ENCODE peak calls at places on chromosomes 5 and 9, in five cellular contexts. One of them, this sample, is unnamed.

GRCh38 chr9:4700093-4700492 is 20.7 kb downstream of the CDC37L1 start:
- DNase-seq in T-helper 2 cell: no peak
- DNase-seq in cardiac muscle cell: peak; percentile 34
- DNase-seq in mucosa of descending colon: no peak
- DNase-seq in iPS-NIHi11: no peak
- DNase-seq in this sample: no peak

GRCh38 chr5:177430146-177430951 is 3.9 kb downstream of the GRK6 start:
- DNase-seq in T-helper 2 cell: no peak
- DNase-seq in cardiac muscle cell: no peak
- DNase-seq in mucosa of descending colon: no peak
- DNase-seq in iPS-NIHi11: no peak
- DNase-seq in this sample: no peak

GRCh38 chr9:79658926-79659325 is 87.2 kb downstream of the TLE4 start:
- DNase-seq in T-helper 2 cell: no peak
- DNase-seq in cardiac muscle cell: no peak
- DNase-seq in mucosa of descending colon: no peak
- DNase-seq in iPS-NIHi11: no peak
- DNase-seq in this sample: no peak

GRCh38 chr5:151692312-151692711 is 5.6 kb upstream of the SPARC start:
- DNase-seq in T-helper 2 cell: no peak
- DNase-seq in cardiac muscle cell: no peak
- DNase-seq in mucosa of descending colon: no peak
- DNase-seq in iPS-NIHi11: no peak
- DNase-seq in this sample: no peak

GRCh38 chr5:178793696-178794095 is 63.2 kb upstream of the ZNF354A start:
- DNase-seq in T-helper 2 cell: no peak
- DNase-seq in cardiac muscle cell: no peak
- DNase-seq in mucosa of descending colon: no peak
- DNase-seq in iPS-NIHi11: no peak
- DNase-seq in this sample: no peak

GRCh38 chr5:110441035-110441434 is 285.4 kb downstream of the TMEM232 start:
- DNase-seq in T-helper 2 cell: peak; percentile 10
- DNase-seq in cardiac muscle cell: peak; percentile 41
- DNase-seq in mucosa of descending colon: no peak
- DNase-seq in iPS-NIHi11: peak; percentile 45
- DNase-seq in this sample: no peak

GRCh38 chr5:151164687-151165392 is 7.3 kb upstream of the ANXA6 start:
- DNase-seq in T-helper 2 cell: peak; percentile 78
- DNase-seq in cardiac muscle cell: peak; percentile 85
- DNase-seq in mucosa of descending colon: peak; percentile 79
- DNase-seq in iPS-NIHi11: peak; percentile 82
- DNase-seq in this sample: peak; percentile 84

GRCh38 chr5:62305715-62306493 is at the start of gene KIF2A:
- DNase-seq in T-helper 2 cell: peak; percentile 99
- DNase-seq in cardiac muscle cell: peak; percentile 97
- DNase-seq in mucosa of descending colon: peak; percentile 95
- DNase-seq in iPS-NIHi11: peak; percentile 97
- DNase-seq in this sample: peak; percentile 86

GRCh38 chr9:2299156-2299842 is 284.2 kb downstream of the SMARCA2 start:
- DNase-seq in T-helper 2 cell: no peak
- DNase-seq in cardiac muscle cell: no peak
- DNase-seq in mucosa of descending colon: peak; percentile 65
- DNase-seq in iPS-NIHi11: no peak
- DNase-seq in this sample: no peak

GRCh38 chr9:126151671-126152050 is 175.0 kb upstream of the MVB12B start:
- DNase-seq in T-helper 2 cell: no peak
- DNase-seq in cardiac muscle cell: peak; percentile 3
- DNase-seq in mucosa of descending colon: peak; percentile 37
- DNase-seq in iPS-NIHi11: no peak
- DNase-seq in this sample: no peak

GRCh38 chr9:107667700-107668099 is 178.1 kb upstream of the KLF4 start:
- DNase-seq in T-helper 2 cell: no peak
- DNase-seq in cardiac muscle cell: no peak
- DNase-seq in mucosa of descending colon: no peak
- DNase-seq in iPS-NIHi11: no peak
- DNase-seq in this sample: peak; percentile 58

GRCh38 chr5:132459983-132460834 is 30.4 kb downstream of the IRF1 start:
- DNase-seq in T-helper 2 cell: no peak
- DNase-seq in cardiac muscle cell: no peak
- DNase-seq in mucosa of descending colon: peak; percentile 40
- DNase-seq in iPS-NIHi11: peak; percentile 58
- DNase-seq in this sample: peak; percentile 67

GRCh38 chr9:117459941-117460340 is 45.1 kb upstream of the ASTN2 start:
- DNase-seq in T-helper 2 cell: no peak
- DNase-seq in cardiac muscle cell: no peak
- DNase-seq in mucosa of descending colon: no peak
- DNase-seq in iPS-NIHi11: no peak
- DNase-seq in this sample: no peak

GRCh38 chr9:87441251-87441650 is 56.4 kb upstream of the DAPK1 start:
- DNase-seq in T-helper 2 cell: no peak
- DNase-seq in cardiac muscle cell: no peak
- DNase-seq in mucosa of descending colon: no peak
- DNase-seq in iPS-NIHi11: no peak
- DNase-seq in this sample: no peak

GRCh38 chr5:149437369-149438040 is 58.4 kb upstream of the IL17B start:
- DNase-seq in T-helper 2 cell: peak; percentile 48
- DNase-seq in cardiac muscle cell: no peak
- DNase-seq in mucosa of descending colon: no peak
- DNase-seq in iPS-NIHi11: no peak
- DNase-seq in this sample: no peak

GRCh38 chr5:76849767-76850291 is at the start of gene S100Z:
- DNase-seq in T-helper 2 cell: peak; percentile 93
- DNase-seq in cardiac muscle cell: peak; percentile 37
- DNase-seq in mucosa of descending colon: no peak
- DNase-seq in iPS-NIHi11: no peak
- DNase-seq in this sample: no peak

GRCh38 chr9:85014292-85014691 is 344.8 kb downstream of the NTRK2 start:
- DNase-seq in T-helper 2 cell: no peak
- DNase-seq in cardiac muscle cell: no peak
- DNase-seq in mucosa of descending colon: no peak
- DNase-seq in iPS-NIHi11: no peak
- DNase-seq in this sample: no peak

GRCh38 chr5:42653705-42654104 is 102.9 kb upstream of the CCDC152 start:
- DNase-seq in T-helper 2 cell: no peak
- DNase-seq in cardiac muscle cell: no peak
- DNase-seq in mucosa of descending colon: no peak
- DNase-seq in iPS-NIHi11: no peak
- DNase-seq in this sample: no peak

GRCh38 chr9:16653491-16654407 is 216.7 kb downstream of the BNC2 start:
- DNase-seq in T-helper 2 cell: no peak
- DNase-seq in cardiac muscle cell: no peak
- DNase-seq in mucosa of descending colon: no peak
- DNase-seq in iPS-NIHi11: no peak
- DNase-seq in this sample: peak; percentile 13

GRCh38 chr5:77128411-77129061 is 41.5 kb upstream of the ZBED3 start:
- DNase-seq in T-helper 2 cell: no peak
- DNase-seq in cardiac muscle cell: no peak
- DNase-seq in mucosa of descending colon: no peak
- DNase-seq in iPS-NIHi11: no peak
- DNase-seq in this sample: no peak

GRCh38 chr9:105205787-105206511 is 38.5 kb upstream of the SLC44A1 start:
- DNase-seq in T-helper 2 cell: no peak
- DNase-seq in cardiac muscle cell: peak; percentile 97
- DNase-seq in mucosa of descending colon: no peak
- DNase-seq in iPS-NIHi11: no peak
- DNase-seq in this sample: no peak

GRCh38 chr9:12759767-12760166 is 15.1 kb upstream of the LURAP1L start:
- DNase-seq in T-helper 2 cell: no peak
- DNase-seq in cardiac muscle cell: peak; percentile 35
- DNase-seq in mucosa of descending colon: no peak
- DNase-seq in iPS-NIHi11: no peak
- DNase-seq in this sample: no peak

GRCh38 chr9:15873573-15874177 is 320.8 kb downstream of the CCDC171 start:
- DNase-seq in T-helper 2 cell: peak; percentile 13
- DNase-seq in cardiac muscle cell: peak; percentile 82
- DNase-seq in mucosa of descending colon: no peak
- DNase-seq in iPS-NIHi11: peak; percentile 22
- DNase-seq in this sample: no peak

GRCh38 chr5:140259509-140259908 is 43.4 kb downstream of the PFDN1 start:
- DNase-seq in T-helper 2 cell: peak; percentile 24
- DNase-seq in cardiac muscle cell: no peak
- DNase-seq in mucosa of descending colon: no peak
- DNase-seq in iPS-NIHi11: no peak
- DNase-seq in this sample: no peak